ENCODE peak calls at places on chromosome 2, in nine cellular contexts. One of them, this sample, is unnamed.

GRCh38 chr2:111633643-111634042 is 250.3 kb downstream of the ANAPC1 start:
- DNase-seq in esophagus muscularis mucosa: no peak
- DNase-seq in GM23338: no peak
- DNase-seq in Panc1: no peak
- DNase-seq in endothelial cell of umbilical vein: no peak
- DNase-seq in stomach: no peak
- DNase-seq in K562: no peak
- DNase-seq in HL-60: peak; percentile 36
- DNase-seq in spleen: no peak
- DNase-seq in this sample: no peak

GRCh38 chr2:200966770-200967169 is 3.3 kb upstream of the ORC2 start:
- DNase-seq in esophagus muscularis mucosa: no peak
- DNase-seq in GM23338: no peak
- DNase-seq in Panc1: no peak
- DNase-seq in endothelial cell of umbilical vein: peak; percentile 59
- DNase-seq in stomach: no peak
- DNase-seq in K562: peak; percentile 35
- DNase-seq in HL-60: no peak
- DNase-seq in spleen: no peak
- DNase-seq in this sample: no peak

GRCh38 chr2:220346919-220347318 is 719.5 kb downstream of the SLC4A3 start:
- DNase-seq in esophagus muscularis mucosa: no peak
- DNase-seq in GM23338: no peak
- DNase-seq in Panc1: no peak
- DNase-seq in endothelial cell of umbilical vein: no peak
- DNase-seq in stomach: no peak
- DNase-seq in K562: no peak
- DNase-seq in HL-60: no peak
- DNase-seq in spleen: no peak
- DNase-seq in this sample: no peak

GRCh38 chr2:67790622-67791021 is 272.2 kb downstream of the C1D start:
- DNase-seq in esophagus muscularis mucosa: no peak
- DNase-seq in GM23338: no peak
- DNase-seq in Panc1: no peak
- DNase-seq in endothelial cell of umbilical vein: peak; percentile 30
- DNase-seq in stomach: no peak
- DNase-seq in K562: no peak
- DNase-seq in HL-60: no peak
- DNase-seq in spleen: no peak
- DNase-seq in this sample: no peak

GRCh38 chr2:129923265-129924141 is 56.0 kb upstream of the RAB6C start:
- DNase-seq in esophagus muscularis mucosa: peak; percentile 79
- DNase-seq in GM23338: peak; percentile 90
- DNase-seq in Panc1: peak; percentile 17
- DNase-seq in endothelial cell of umbilical vein: peak; percentile 36
- DNase-seq in stomach: no peak
- DNase-seq in K562: peak; percentile 39
- DNase-seq in HL-60: peak; percentile 21
- DNase-seq in spleen: no peak
- DNase-seq in this sample: no peak

GRCh38 chr2:127406454-127406853 is 11.8 kb upstream of the PROC start:
- DNase-seq in esophagus muscularis mucosa: no peak
- DNase-seq in GM23338: no peak
- DNase-seq in Panc1: no peak
- DNase-seq in endothelial cell of umbilical vein: no peak
- DNase-seq in stomach: no peak
- DNase-seq in K562: no peak
- DNase-seq in HL-60: no peak
- DNase-seq in spleen: no peak
- DNase-seq in this sample: no peak

GRCh38 chr2:134819334-134819733 is 19.1 kb upstream of the ACMSD start:
- DNase-seq in esophagus muscularis mucosa: no peak
- DNase-seq in GM23338: no peak
- DNase-seq in Panc1: peak; percentile 25
- DNase-seq in endothelial cell of umbilical vein: peak; percentile 67
- DNase-seq in stomach: no peak
- DNase-seq in K562: no peak
- DNase-seq in HL-60: no peak
- DNase-seq in spleen: no peak
- DNase-seq in this sample: no peak

GRCh38 chr2:111226797-111227700 is 106.3 kb downstream of the BCL2L11 start:
- DNase-seq in esophagus muscularis mucosa: peak; percentile 39
- DNase-seq in GM23338: no peak
- DNase-seq in Panc1: no peak
- DNase-seq in endothelial cell of umbilical vein: no peak
- DNase-seq in stomach: no peak
- DNase-seq in K562: no peak
- DNase-seq in HL-60: peak; percentile 45
- DNase-seq in spleen: no peak
- DNase-seq in this sample: no peak

GRCh38 chr2:118224144-118224887 is 136.0 kb downstream of the INSIG2 start:
- DNase-seq in esophagus muscularis mucosa: peak; percentile 92
- DNase-seq in GM23338: peak; percentile 61
- DNase-seq in Panc1: no peak
- DNase-seq in endothelial cell of umbilical vein: no peak
- DNase-seq in stomach: no peak
- DNase-seq in K562: no peak
- DNase-seq in HL-60: peak; percentile 13
- DNase-seq in spleen: peak; percentile 86
- DNase-seq in this sample: peak; percentile 27

GRCh38 chr2:120482334-120482733 is 136.4 kb downstream of the INHBB start:
- DNase-seq in esophagus muscularis mucosa: no peak
- DNase-seq in GM23338: no peak
- DNase-seq in Panc1: no peak
- DNase-seq in endothelial cell of umbilical vein: no peak
- DNase-seq in stomach: no peak
- DNase-seq in K562: no peak
- DNase-seq in HL-60: no peak
- DNase-seq in spleen: peak; percentile 57
- DNase-seq in this sample: no peak

GRCh38 chr2:212958133-212958532 is 193.3 kb downstream of the IKZF2 start:
- DNase-seq in esophagus muscularis mucosa: no peak
- DNase-seq in GM23338: no peak
- DNase-seq in Panc1: no peak
- DNase-seq in endothelial cell of umbilical vein: no peak
- DNase-seq in stomach: no peak
- DNase-seq in K562: no peak
- DNase-seq in HL-60: no peak
- DNase-seq in spleen: no peak
- DNase-seq in this sample: no peak

GRCh38 chr2:231337807-231338759 is 57.4 kb upstream of the B3GNT7 start:
- DNase-seq in esophagus muscularis mucosa: no peak
- DNase-seq in GM23338: no peak
- DNase-seq in Panc1: no peak
- DNase-seq in endothelial cell of umbilical vein: no peak
- DNase-seq in stomach: no peak
- DNase-seq in K562: no peak
- DNase-seq in HL-60: no peak
- DNase-seq in spleen: no peak
- DNase-seq in this sample: no peak

DNA sequence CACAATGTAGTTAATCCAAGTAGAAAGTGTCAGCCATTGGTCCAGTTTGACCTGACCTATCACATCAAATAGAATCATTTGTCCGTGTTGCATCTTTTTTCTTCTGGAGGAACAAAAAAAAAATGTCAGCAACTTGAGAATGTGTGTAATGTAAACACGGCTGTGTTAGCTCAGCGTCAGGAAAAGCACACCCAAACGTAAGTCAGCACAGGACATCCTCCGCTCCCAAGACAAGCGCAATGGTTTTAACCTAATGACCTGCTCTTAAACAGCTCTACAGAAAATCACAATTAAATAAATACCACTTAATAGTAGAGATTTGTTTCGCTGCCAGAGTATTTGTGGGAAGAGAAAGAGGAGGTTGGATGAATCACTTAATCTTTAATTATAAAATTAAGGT is 59.4 kb downstream of the OSR1 start:
- DNase-seq in esophagus muscularis mucosa: peak; percentile 70
- DNase-seq in GM23338: no peak
- DNase-seq in Panc1: no peak
- DNase-seq in endothelial cell of umbilical vein: peak; percentile 11
- DNase-seq in stomach: no peak
- DNase-seq in K562: no peak
- DNase-seq in HL-60: no peak
- DNase-seq in spleen: no peak
- DNase-seq in this sample: no peak
- TF ChIP-seq POLR2AphosphoS5 in esophagus muscularis mucosa: peak; percentile 60
- TF ChIP-seq POLR2AphosphoS5 in GM23338: no peak
- TF ChIP-seq POLR2AphosphoS5 in Panc1: no peak
- TF ChIP-seq POLR2AphosphoS5 in endothelial cell of umbilical vein: no peak
- TF ChIP-seq POLR2AphosphoS5 in stomach: no peak
- TF ChIP-seq POLR2AphosphoS5 in K562: no peak
- TF ChIP-seq POLR2AphosphoS5 in HL-60: no peak
- TF ChIP-seq POLR2AphosphoS5 in spleen: peak; percentile 17
- TF ChIP-seq POLR2AphosphoS5 in this sample: no peak

GRCh38 chr2:145644820-145645302 is 1124.9 kb upstream of the ZEB2 start:
- DNase-seq in esophagus muscularis mucosa: no peak
- DNase-seq in GM23338: peak; percentile 20
- DNase-seq in Panc1: no peak
- DNase-seq in endothelial cell of umbilical vein: no peak
- DNase-seq in stomach: no peak
- DNase-seq in K562: no peak
- DNase-seq in HL-60: no peak
- DNase-seq in spleen: no peak
- DNase-seq in this sample: no peak
- TF ChIP-seq POLR2AphosphoS5 in esophagus muscularis mucosa: no peak
- TF ChIP-seq POLR2AphosphoS5 in GM23338: no peak
- TF ChIP-seq POLR2AphosphoS5 in Panc1: no peak
- TF ChIP-seq POLR2AphosphoS5 in endothelial cell of umbilical vein: no peak
- TF ChIP-seq POLR2AphosphoS5 in stomach: no peak
- TF ChIP-seq POLR2AphosphoS5 in K562: no peak
- TF ChIP-seq POLR2AphosphoS5 in HL-60: no peak
- TF ChIP-seq POLR2AphosphoS5 in spleen: no peak
- TF ChIP-seq POLR2AphosphoS5 in this sample: no peak

GRCh38 chr2:26164231-26164630 is 8.7 kb upstream of the GAREM2 start:
- DNase-seq in esophagus muscularis mucosa: no peak
- DNase-seq in GM23338: no peak
- DNase-seq in Panc1: no peak
- DNase-seq in endothelial cell of umbilical vein: no peak
- DNase-seq in stomach: no peak
- DNase-seq in K562: no peak
- DNase-seq in HL-60: no peak
- DNase-seq in spleen: no peak
- DNase-seq in this sample: no peak

GRCh38 chr2:26162963-26163362 is 9.9 kb upstream of the GAREM2 start:
- DNase-seq in esophagus muscularis mucosa: no peak
- DNase-seq in GM23338: no peak
- DNase-seq in Panc1: no peak
- DNase-seq in endothelial cell of umbilical vein: no peak
- DNase-seq in stomach: no peak
- DNase-seq in K562: no peak
- DNase-seq in HL-60: no peak
- DNase-seq in spleen: no peak
- DNase-seq in this sample: no peak

GRCh38 chr2:26168785-26169184 is 4.1 kb upstream of the GAREM2 start:
- DNase-seq in esophagus muscularis mucosa: no peak
- DNase-seq in GM23338: no peak
- DNase-seq in Panc1: no peak
- DNase-seq in endothelial cell of umbilical vein: no peak
- DNase-seq in stomach: no peak
- DNase-seq in K562: no peak
- DNase-seq in HL-60: no peak
- DNase-seq in spleen: peak; percentile 37
- DNase-seq in this sample: no peak

GRCh38 chr2:26164641-26165211 is 8.2 kb upstream of the GAREM2 start:
- DNase-seq in esophagus muscularis mucosa: no peak
- DNase-seq in GM23338: no peak
- DNase-seq in Panc1: no peak
- DNase-seq in endothelial cell of umbilical vein: no peak
- DNase-seq in stomach: no peak
- DNase-seq in K562: no peak
- DNase-seq in HL-60: no peak
- DNase-seq in spleen: peak; percentile 24
- DNase-seq in this sample: no peak

DNA sequence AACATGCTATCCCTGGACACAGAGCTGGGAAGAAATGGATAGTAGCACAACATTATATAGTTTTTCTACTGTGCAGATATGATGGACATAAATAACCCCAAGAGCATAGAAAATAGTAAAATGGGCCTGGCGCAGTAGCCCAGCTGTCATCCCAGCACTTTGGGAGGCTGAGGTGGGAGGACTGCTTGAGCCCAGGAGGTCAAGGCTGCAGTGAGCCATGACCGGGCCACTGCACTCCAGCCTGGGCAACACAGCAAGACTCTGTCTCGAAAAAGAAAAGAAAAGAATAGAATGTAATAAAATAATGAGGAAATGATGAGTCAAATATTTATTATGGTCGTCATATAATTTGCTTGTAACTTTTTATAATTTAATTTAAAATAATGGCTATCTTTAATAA is 7.5 kb upstream of the GAREM2 start:
- DNase-seq in esophagus muscularis mucosa: no peak
- DNase-seq in GM23338: no peak
- DNase-seq in Panc1: no peak
- DNase-seq in endothelial cell of umbilical vein: no peak
- DNase-seq in stomach: no peak
- DNase-seq in K562: no peak
- DNase-seq in HL-60: no peak
- DNase-seq in spleen: no peak
- DNase-seq in this sample: no peak
- TF ChIP-seq POLR2AphosphoS5 in esophagus muscularis mucosa: no peak
- TF ChIP-seq POLR2AphosphoS5 in GM23338: no peak
- TF ChIP-seq POLR2AphosphoS5 in Panc1: no peak
- TF ChIP-seq POLR2AphosphoS5 in endothelial cell of umbilical vein: no peak
- TF ChIP-seq POLR2AphosphoS5 in stomach: no peak
- TF ChIP-seq POLR2AphosphoS5 in K562: no peak
- TF ChIP-seq POLR2AphosphoS5 in HL-60: no peak
- TF ChIP-seq POLR2AphosphoS5 in spleen: no peak
- TF ChIP-seq POLR2AphosphoS5 in this sample: no peak

DNA sequence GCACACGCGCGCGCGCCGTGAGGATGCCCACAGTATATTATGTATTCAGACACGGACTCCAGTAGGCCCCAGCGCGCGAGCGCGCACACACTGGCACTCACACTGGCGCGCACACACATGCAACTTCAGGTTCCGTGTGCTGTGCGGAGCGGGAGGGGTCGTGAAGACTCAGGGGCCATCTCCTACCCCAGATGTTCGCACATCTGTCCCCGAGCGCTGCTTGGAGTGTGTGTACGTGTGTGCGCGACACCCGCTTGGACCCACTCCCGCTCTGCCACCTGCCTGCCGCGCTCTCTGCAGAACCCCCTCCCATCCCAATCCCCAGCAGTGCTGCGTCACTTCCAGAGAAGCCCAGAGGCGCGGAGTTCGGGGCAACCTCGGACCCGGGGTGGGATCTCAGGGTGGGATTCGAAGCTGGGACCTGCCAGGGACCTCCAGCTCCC is 2.6 kb downstream of the NRP2 start:
- DNase-seq in esophagus muscularis mucosa: peak; percentile 91
- DNase-seq in GM23338: peak; percentile 55
- DNase-seq in Panc1: no peak
- DNase-seq in endothelial cell of umbilical vein: peak; percentile 72
- DNase-seq in stomach: no peak
- DNase-seq in K562: no peak
- DNase-seq in HL-60: no peak
- DNase-seq in spleen: no peak
- DNase-seq in this sample: no peak
- TF ChIP-seq POLR2AphosphoS5 in esophagus muscularis mucosa: no peak
- TF ChIP-seq POLR2AphosphoS5 in GM23338: peak; percentile 12
- TF ChIP-seq POLR2AphosphoS5 in Panc1: no peak
- TF ChIP-seq POLR2AphosphoS5 in endothelial cell of umbilical vein: no peak
- TF ChIP-seq POLR2AphosphoS5 in stomach: no peak
- TF ChIP-seq POLR2AphosphoS5 in K562: no peak
- TF ChIP-seq POLR2AphosphoS5 in HL-60: no peak
- TF ChIP-seq POLR2AphosphoS5 in spleen: no peak
- TF ChIP-seq POLR2AphosphoS5 in this sample: no peak